ENCODE peak calls at places on chromosomes 13 and 19, in four cellular contexts. S is AG09319, Y is lower lobe of right lung, Z is fibroblast of lung. I is an unnamed sample.

GRCh38 chr19:33345163-33345562 is 28.3 kb upstream of the CEBPG start:
- DNase-seq in S (no peak), Y (no peak), Z (no peak), I (no peak)

GRCh38 chr13:90800082-90800746 is 547.3 kb upstream of the MIR17HG start:
- DNase-seq in S (no peak), Y (peak), Z (no peak), I (no peak)

GRCh38 chr19:39951686-39952085 is 17.3 kb upstream of the FCGBP start:
- DNase-seq in S (no peak), Y (no peak), Z (peak), I (no peak)

GRCh38 chr13:95296326-95296939 is 4.8 kb downstream of the ABCC4 start:
- DNase-seq in S (no peak), Y (peak), Z (no peak), I (no peak)

GRCh38 chr13:23579072-23579885 is 9.1 kb downstream of the TNFRSF19 start:
- DNase-seq in S (peak), Y (peak), Z (peak), I (peak)

GRCh38 chr19:53824134-53824611 is at the start of gene NLRP12:
- DNase-seq in S (no peak), Y (peak), Z (no peak), I (no peak)

GRCh38 chr13:64749301-64749700 is 2480.8 kb downstream of the PCDH9 start:
- DNase-seq in S (no peak), Y (no peak), Z (no peak), I (no peak)

GRCh38 chr13:45809810-45810394 is 41.7 kb downstream of the SIAH3 start:
- DNase-seq in S (no peak), Y (no peak), Z (no peak), I (no peak)

GRCh38 chr13:31965361-31966066 is 66.1 kb upstream of the FRY start:
- DNase-seq in S (no peak), Y (no peak), Z (peak), I (no peak)

GRCh38 chr13:52096748-52097147 is 32.1 kb downstream of the NEK5 start:
- DNase-seq in S (no peak), Y (no peak), Z (no peak), I (no peak)

GRCh38 chr19:17209126-17210036 is 5.8 kb upstream of the USE1 start:
- DNase-seq in S (no peak), Y (no peak), Z (peak), I (no peak)

GRCh38 chr19:29128203-29128602 is 84.7 kb downstream of the UQCRFS1 start:
- DNase-seq in S (no peak), Y (no peak), Z (no peak), I (no peak)

GRCh38 chr19:40567040-40567749 is 9.5 kb upstream of the SHKBP1 start:
- DNase-seq in S (no peak), Y (no peak), Z (peak), I (no peak)

GRCh38 chr19:49295208-49295880 is 29.6 kb downstream of the SLC6A16 start:
- DNase-seq in S (no peak), Y (no peak), Z (no peak), I (no peak)

GRCh38 chr19:51600940-51601575 is 29.1 kb downstream of the SIGLEC5 start:
- DNase-seq in S (no peak), Y (no peak), Z (no peak), I (no peak)

GRCh38 chr13:71290963-71291937 is 575.8 kb downstream of the DACH1 start:
- DNase-seq in S (peak), Y (no peak), Z (peak), I (no peak)

GRCh38 chr19:52237771-52238400 is 31.5 kb upstream of the ZNF766 start:
- DNase-seq in S (peak), Y (peak), Z (peak), I (no peak)

GRCh38 chr13:91355826-91356710 is 8.6 kb downstream of the MIR17HG start:
- DNase-seq in S (no peak), Y (no peak), Z (no peak), I (no peak)

GRCh38 chr19:12838893-12839656 is 760 bp downstream of the MAST1 start:
- DNase-seq in S (no peak), Y (no peak), Z (no peak), I (no peak)

GRCh38 chr19:55418185-55418584 is 10.6 kb upstream of the UBE2S start:
- DNase-seq in S (peak), Y (no peak), Z (peak), I (no peak)

GRCh38 chr19:3710265-3710812 is 2.2 kb downstream of the TJP3 start:
- DNase-seq in S (no peak), Y (peak), Z (peak), I (no peak)

GRCh38 chr13:112968380-112968909 is 569 bp upstream of the MCF2L start:
- DNase-seq in S (no peak), Y (peak), Z (no peak), I (peak)

GRCh38 chr13:67299072-67299635 is 69.0 kb upstream of the PCDH9 start:
- DNase-seq in S (no peak), Y (no peak), Z (peak), I (no peak)

GRCh38 chr19:41427647-41428480 is 690 bp upstream of the B3GNT8 start:
- DNase-seq in S (no peak), Y (peak), Z (no peak), I (no peak)

GRCh38 chr13:30696278-30697176 is 38.8 kb upstream of the ALOX5AP start:
- DNase-seq in S (no peak), Y (peak), Z (peak), I (no peak)

GRCh38 chr13:30690282-30691188 is 44.8 kb upstream of the ALOX5AP start:
- DNase-seq in S (peak), Y (peak), Z (peak), I (no peak)

GRCh38 chr13:113748862-113749451 is 10.1 kb upstream of the TMEM255B start:
- DNase-seq in S (no peak), Y (peak), Z (no peak), I (no peak)

GRCh38 chr19:29311391-29311790 is 98.4 kb upstream of the UQCRFS1 start:
- DNase-seq in S (no peak), Y (no peak), Z (no peak), I (no peak)

GRCh38 chr13:20495087-20496023 is 30.3 kb downstream of the CRYL1 start:
- DNase-seq in S (peak), Y (no peak), Z (peak), I (no peak)

GRCh38 chr13:113904411-113904810 is 40.5 kb upstream of the GAS6 start:
- DNase-seq in S (no peak), Y (no peak), Z (no peak), I (no peak)

GRCh38 chr19:58518261-58519086 is 1.1 kb downstream of the ZBTB45 start:
- DNase-seq in S (no peak), Y (peak), Z (no peak), I (no peak)

GRCh38 chr13:49652691-49653305 is 24.5 kb downstream of the ARL11 start:
- DNase-seq in S (no peak), Y (no peak), Z (no peak), I (no peak)

GRCh38 chr19:6045108-6045507 is 65.2 kb downstream of the RFX2 start:
- DNase-seq in S (no peak), Y (no peak), Z (no peak), I (peak)

DNA sequence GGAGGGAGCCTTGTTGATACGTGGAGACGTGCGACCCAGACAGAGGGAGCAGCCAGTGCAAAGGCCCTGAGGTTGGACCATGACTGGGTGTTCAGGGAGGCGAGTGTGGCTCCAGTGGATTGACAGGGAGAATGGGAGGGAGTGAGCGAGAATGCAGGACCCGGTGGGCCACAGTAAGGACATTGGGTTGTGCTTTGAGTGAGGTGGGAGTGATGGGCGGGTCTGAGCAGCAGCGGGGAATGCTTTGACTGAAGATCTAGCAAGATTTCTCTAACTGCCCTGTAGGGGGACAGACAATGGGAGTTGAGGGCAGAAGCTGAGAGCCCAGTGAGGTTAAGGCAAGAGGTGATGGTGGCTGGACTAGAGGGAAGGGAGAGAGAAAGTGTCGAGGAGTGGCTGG is 7.7 kb upstream of the NANOS2 start:
- DNase-seq in S (no peak), Y (no peak), Z (no peak), I (no peak)
- TF ChIP-seq CTCF in S (no peak), Y (no peak), Z (no peak), I (peak)

GRCh38 chr13:56755181-56755580 is 385.5 kb upstream of the PRR20A start:
- DNase-seq in S (no peak), Y (no peak), Z (no peak), I (no peak)
- TF ChIP-seq CTCF in S (no peak), Y (no peak), Z (no peak), I (peak)

DNA sequence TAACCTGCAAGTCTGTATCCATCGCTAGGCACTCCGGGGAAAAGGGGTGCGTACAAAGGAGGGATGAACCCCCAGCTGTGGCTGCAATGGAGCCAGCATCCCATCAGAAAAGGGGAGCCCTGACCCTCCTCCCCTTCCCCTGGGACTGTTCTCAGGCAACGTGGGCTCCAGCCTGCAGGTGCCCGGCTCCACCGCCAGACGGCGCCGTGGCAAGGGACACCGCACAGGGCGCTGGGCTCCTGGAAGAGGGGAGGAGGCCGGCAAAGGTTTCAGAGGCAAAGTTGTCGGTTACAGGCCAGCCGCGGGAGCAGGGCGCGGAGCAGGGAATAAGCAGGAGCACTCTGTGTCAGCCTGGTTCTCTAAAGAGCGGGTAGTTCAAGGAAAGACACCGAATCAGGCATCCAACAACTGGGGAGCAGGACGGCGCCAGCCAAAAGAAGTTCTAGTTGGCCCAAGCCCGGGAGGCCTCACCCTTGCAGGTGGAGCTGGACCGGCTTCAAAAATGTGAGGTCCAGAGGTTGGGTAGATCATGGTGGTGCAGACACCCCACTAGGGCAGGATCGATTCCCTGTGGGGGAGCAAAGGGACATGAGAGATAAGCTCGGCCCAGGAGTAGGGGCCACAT is 53.0 kb upstream of the ATP12A start:
- DNase-seq in S (no peak), Y (no peak), Z (no peak), I (no peak)
- TF ChIP-seq CTCF in S (peak), Y (peak), Z (peak), I (peak)

GRCh38 chr19:8146877-8147575 is 2.4 kb downstream of the FBN3 start:
- DNase-seq in S (no peak), Y (no peak), Z (no peak), I (no peak)

GRCh38 chr19:8144273-8144672 is 5.1 kb downstream of the FBN3 start:
- DNase-seq in S (no peak), Y (no peak), Z (no peak), I (no peak)

GRCh38 chr19:8147579-8147978 is 1.8 kb downstream of the FBN3 start:
- DNase-seq in S (no peak), Y (no peak), Z (no peak), I (no peak)

GRCh38 chr19:8148088-8148409 is 1.3 kb downstream of the FBN3 start:
- DNase-seq in S (no peak), Y (no peak), Z (no peak), I (no peak)

GRCh38 chr19:8145969-8146368 is 3.4 kb downstream of the FBN3 start:
- DNase-seq in S (no peak), Y (no peak), Z (no peak), I (no peak)
- TF ChIP-seq CTCF in S (no peak), Y (no peak), Z (no peak), I (peak)

GRCh38 chr19:48194041-48194871 is 23.8 kb downstream of the ZSWIM9 start:
- DNase-seq in S (no peak), Y (no peak), Z (no peak), I (peak)
- TF ChIP-seq CTCF in S (peak), Y (peak), Z (peak), I (peak)

GRCh38 chr13:60134376-60134775 is 29.4 kb downstream of the DIAPH3 start:
- DNase-seq in S (no peak), Y (no peak), Z (no peak), I (no peak)
- TF ChIP-seq CTCF in S (peak), Y (no peak), Z (peak), I (peak)

DNA sequence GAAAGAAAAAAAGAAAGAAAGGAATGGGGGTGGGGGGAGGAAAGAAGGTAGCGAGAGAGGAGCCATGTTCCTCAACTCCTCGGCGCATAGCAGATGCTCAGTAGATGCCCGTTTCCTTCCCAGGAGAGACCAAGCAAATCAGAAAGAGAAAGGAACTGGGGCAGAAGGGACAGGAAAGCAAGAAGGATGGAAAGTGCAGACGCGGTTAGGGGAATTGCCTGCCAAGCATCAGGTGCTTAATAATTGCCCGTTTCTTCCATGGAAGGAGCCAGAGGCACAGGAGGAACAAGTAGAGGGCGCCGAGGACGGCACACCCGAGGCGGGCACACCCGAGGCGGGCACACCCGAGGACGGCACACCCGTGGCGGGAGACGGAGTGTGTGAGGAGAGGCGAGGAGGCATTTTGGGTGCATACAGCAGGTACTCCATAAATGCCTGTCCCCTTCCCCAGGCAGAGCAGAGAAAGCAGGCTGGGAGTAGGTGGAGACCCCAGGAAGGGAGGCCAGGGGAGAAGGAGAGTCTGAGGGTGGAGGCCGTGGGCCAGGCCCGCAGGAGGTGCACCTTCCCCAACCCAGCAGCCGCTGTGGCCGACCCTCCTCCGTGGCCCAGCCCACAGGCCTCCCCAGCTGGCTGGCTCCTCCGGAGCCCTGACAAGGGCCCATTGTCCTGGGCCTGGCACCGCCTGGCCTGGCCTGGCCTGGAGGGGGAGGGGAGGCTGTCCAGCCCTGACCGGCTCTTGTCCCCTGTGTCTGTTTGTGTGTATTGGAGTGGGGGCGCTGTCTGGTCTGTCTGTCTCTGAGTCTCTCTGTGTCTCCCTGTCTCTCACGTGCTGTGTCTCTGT is 14.6 kb downstream of the JOSD2 start:
- DNase-seq in S (no peak), Y (peak), Z (no peak), I (peak)
- TF ChIP-seq CTCF in S (no peak), Y (no peak), Z (no peak), I (no peak)

DNA sequence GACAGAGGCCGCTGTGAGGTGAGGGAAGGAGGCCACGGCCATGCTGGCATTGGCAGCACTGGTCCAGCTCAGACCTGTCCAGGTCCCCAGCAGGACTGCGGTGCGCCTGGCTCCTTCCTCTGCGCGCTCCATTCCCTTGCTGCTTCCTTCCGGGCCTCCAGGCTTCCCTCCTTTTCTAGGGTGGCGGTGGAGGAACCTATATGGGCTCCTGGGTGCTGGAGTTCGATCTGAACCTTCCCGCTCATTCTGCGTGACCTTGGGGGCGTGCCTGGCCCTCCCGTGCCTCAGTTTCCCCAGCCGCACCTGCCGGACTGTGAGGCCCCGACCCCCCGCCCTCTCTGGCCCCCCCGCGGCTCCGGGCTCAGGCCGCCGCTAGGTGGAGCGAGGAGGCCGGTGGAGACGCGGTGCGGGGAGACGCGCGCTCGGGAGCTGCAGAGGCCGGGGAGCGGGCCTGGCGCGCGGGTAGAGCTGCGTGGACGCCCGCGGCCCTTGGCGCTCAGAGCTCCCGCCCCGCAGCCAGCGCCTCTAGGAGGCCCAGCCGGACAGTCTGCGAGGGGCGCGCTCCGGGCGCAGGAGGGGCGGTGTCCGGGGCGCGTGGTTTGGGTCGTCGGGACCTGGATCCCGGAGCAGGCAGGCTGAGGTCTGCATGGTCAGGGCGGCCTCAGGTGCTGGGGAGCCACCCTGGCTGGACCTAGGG is 29.9 kb downstream of the EFNA2 start:
- DNase-seq in S (no peak), Y (peak), Z (peak), I (no peak)
- TF ChIP-seq CTCF in S (peak), Y (peak), Z (peak), I (peak)

I was measured in chondrocyte.